ENCODE peak calls at places on chromosome 4, in eight cellular contexts. M is WTC11, X is neural crest cell, C is GM23338, I is foreskin fibroblast, G is thyroid gland, H is lung, T is GM13976. U is an unnamed sample.

GRCh38 chr4:8146158-8146557 is 12.5 kb downstream of the ABLIM2 start:
- DNase-seq in H (no peak), G (no peak), M (no peak), C (no peak), I (no peak), T (no peak), X (no peak), U (no peak)

GRCh38 chr4:1600211-1600780 is 83.8 kb downstream of the FAM53A start:
- DNase-seq in X (no peak), C (no peak), I (no peak), H (no peak), M (no peak), G (no peak), T (no peak), U (no peak)

GRCh38 chr4:105996845-105997244 is 101.6 kb downstream of the NPNT start:
- DNase-seq in C (no peak), I (no peak), H (no peak), G (no peak), T (no peak), X (no peak), M (no peak), U (no peak)

GRCh38 chr4:71009796-71010588 is 16.5 kb downstream of the DCK start:
- DNase-seq in X (no peak), H (no peak), I (no peak), M (no peak), G (no peak), C (peak; percentile 77), T (peak; percentile 57), U (no peak)

GRCh38 chr4:154064244-154064643 is 275.4 kb upstream of the SFRP2 start:
- DNase-seq in C (peak; percentile 52), T (no peak), M (peak; percentile 13), I (no peak), X (no peak), H (no peak), G (no peak), U (no peak)

GRCh38 chr4:110619401-110620247 is 3.3 kb downstream of the PITX2 start:
- DNase-seq in X (peak; percentile 26), C (peak; percentile 82), H (no peak), T (no peak), I (no peak), M (peak; percentile 63), G (no peak), U (peak; percentile 59)

GRCh38 chr4:28709821-28710330 is 1849.2 kb downstream of the STIM2 start:
- DNase-seq in H (no peak), T (no peak), M (no peak), G (no peak), I (no peak), X (no peak), C (no peak), U (peak; percentile 18)

GRCh38 chr4:4267981-4268380 is 20.0 kb upstream of the TMEM128 start:
- DNase-seq in C (no peak), I (no peak), T (no peak), X (no peak), G (no peak), H (no peak), M (no peak), U (no peak)

GRCh38 chr4:27666943-27667342 is 806.3 kb downstream of the STIM2 start:
- DNase-seq in H (no peak), M (peak; percentile 20), T (no peak), I (no peak), X (no peak), G (no peak), C (peak; percentile 55), U (peak; percentile 3)

GRCh38 chr4:75545526-75545925 is 10.3 kb upstream of the ODAPH start:
- DNase-seq in X (no peak), I (peak; percentile 1), M (no peak), G (no peak), C (no peak), T (no peak), H (no peak), U (no peak)

GRCh38 chr4:2868840-2869487 is 25.3 kb downstream of the ADD1 start:
- DNase-seq in H (no peak), C (no peak), I (no peak), X (no peak), G (no peak), T (no peak), M (no peak), U (no peak)

GRCh38 chr4:124318292-124318691 is 394.2 kb downstream of the ANKRD50 start:
- DNase-seq in G (no peak), X (no peak), T (no peak), M (no peak), H (no peak), I (no peak), C (no peak), U (no peak)

GRCh38 chr4:174686826-174687225 is 142.2 kb downstream of the GLRA3 start:
- DNase-seq in G (no peak), I (no peak), M (no peak), C (no peak), H (no peak), X (no peak), T (no peak), U (no peak)

GRCh38 chr4:145694929-145695328 is 15.0 kb downstream of the C4orf51 start:
- DNase-seq in G (no peak), X (no peak), I (no peak), T (no peak), M (no peak), H (no peak), C (no peak), U (no peak)

GRCh38 chr4:793109-793861 is 32.6 kb downstream of the CPLX1 start:
- DNase-seq in C (no peak), I (no peak), H (no peak), G (no peak), T (no peak), X (no peak), M (no peak), U (no peak)

GRCh38 chr4:48093949-48094550 is 40.0 kb downstream of the TXK start:
- DNase-seq in H (no peak), M (no peak), C (peak; percentile 18), T (no peak), I (peak; percentile 43), X (no peak), G (no peak), U (peak; percentile 88)

GRCh38 chr4:52833941-52834525 is 28.1 kb upstream of the RASL11B start:
- DNase-seq in H (no peak), I (no peak), C (peak; percentile 41), M (no peak), X (no peak), G (no peak), T (no peak), U (peak; percentile 66)

GRCh38 chr4:185625503-185625902 is 90.2 kb upstream of the PDLIM3 start:
- DNase-seq in H (no peak), M (no peak), T (no peak), C (no peak), X (no peak), I (no peak), G (no peak), U (no peak)

GRCh38 chr4:3340703-3341088 is 47.9 kb downstream of the RGS12 start:
- DNase-seq in I (no peak), H (peak; percentile 81), X (no peak), M (no peak), T (no peak), C (no peak), G (peak; percentile 98), U (no peak)

GRCh38 chr4:124710253-124710849 is 2.2 kb downstream of the ANKRD50 start:
- DNase-seq in C (no peak), X (no peak), I (no peak), T (no peak), G (no peak), H (no peak), M (no peak), U (no peak)

GRCh38 chr4:139764686-139765085 is 99.1 kb downstream of the MGST2 start:
- DNase-seq in H (no peak), G (peak; percentile 68), T (no peak), X (no peak), C (no peak), M (no peak), I (no peak), U (no peak)
- TF ChIP-seq CTCF in H (no peak), G (no peak), T (no peak), X (no peak), C (no peak), M (no peak), I (no peak), U (no peak)

DNA sequence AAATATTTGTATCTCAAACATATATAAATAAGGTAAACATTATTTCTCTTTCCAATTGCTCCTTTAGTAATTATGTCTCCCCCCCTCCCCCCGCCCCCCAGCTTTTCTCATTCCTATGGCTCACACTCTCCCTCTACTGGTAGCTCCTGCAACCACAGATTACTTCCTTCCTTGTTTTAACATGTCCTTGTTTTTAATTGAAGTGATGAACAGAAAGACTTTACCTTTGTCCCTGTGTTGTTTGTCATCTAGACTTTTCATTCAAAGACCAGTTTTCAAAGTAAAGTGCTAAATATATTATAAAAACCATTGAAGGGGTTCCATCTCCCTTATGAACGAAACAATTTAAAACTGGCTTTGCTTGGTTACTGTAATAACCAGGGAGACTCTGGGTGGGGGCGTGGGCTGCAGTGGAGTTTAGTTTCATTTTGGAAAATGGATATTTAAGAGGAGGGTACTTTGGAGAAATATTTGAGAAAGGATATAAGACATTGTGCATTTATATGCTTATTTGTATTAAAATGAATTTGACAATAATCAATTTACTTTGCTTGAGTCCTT is 352.9 kb downstream of the RAPGEF2 start:
- DNase-seq in G (peak; percentile 11), H (no peak), M (peak; percentile 16), T (peak; percentile 43), C (peak; percentile 74), I (no peak), X (peak; percentile 35), U (peak; percentile 34)
- TF ChIP-seq CTCF in G (no peak), H (no peak), M (peak; percentile 48), T (peak; percentile 44), C (peak; percentile 73), I (peak; percentile 91), X (peak; percentile 72), U (peak; percentile 76)

DNA sequence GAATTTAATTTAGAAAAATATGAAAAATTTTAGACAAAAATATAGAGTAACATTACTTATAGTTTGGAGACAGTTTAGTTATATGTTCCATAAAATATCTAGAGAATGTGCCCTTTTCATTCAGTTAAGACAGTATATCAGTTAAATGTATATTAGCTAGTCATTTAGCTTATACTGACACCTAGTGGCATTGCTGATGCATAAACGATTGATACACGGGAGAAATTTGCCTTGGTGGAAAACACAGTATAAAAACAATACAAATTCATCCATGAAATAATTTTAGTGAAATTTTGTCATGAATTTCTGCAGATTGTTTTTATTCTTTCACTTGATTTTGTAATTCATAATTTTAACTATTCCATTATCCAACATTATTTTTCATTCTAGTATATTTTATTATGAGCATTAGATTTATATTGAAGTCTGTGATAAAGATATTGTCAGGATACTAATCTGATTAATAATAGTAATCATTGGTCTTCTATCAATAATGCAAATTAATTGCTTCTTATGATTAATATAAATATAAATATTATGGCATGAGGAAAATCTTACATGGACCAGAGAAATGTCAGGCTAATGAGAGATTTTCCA is 219.0 kb downstream of the TLL1 start:
- DNase-seq in I (peak; percentile 7), M (no peak), X (no peak), G (no peak), C (peak; percentile 54), T (peak; percentile 3), H (no peak), U (peak; percentile 25)
- TF ChIP-seq CTCF in I (peak; percentile 56), M (peak; percentile 55), X (peak; percentile 88), G (peak; percentile 52), C (peak; percentile 63), T (peak; percentile 31), H (no peak), U (peak; percentile 88)

DNA sequence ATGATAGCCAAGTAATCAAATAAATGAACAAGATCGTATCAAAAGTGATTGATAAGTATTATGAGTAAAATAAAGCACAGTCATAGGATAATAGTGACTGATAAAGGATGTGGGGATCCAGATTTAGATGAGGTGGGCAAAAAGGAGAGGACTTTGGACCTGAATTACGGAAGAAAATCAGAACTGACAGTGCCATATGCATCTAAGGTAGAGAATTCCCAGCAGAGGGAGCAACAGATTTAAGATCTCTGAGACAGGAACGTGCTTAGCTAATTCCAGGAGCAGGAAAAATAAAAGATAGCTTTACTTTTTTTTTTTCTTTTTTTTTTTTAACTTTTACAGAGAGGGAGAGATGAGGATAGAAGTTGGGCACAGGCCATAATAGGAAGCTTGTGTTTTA is 189.9 kb downstream of the NWD2 start:
- DNase-seq in T (no peak), H (no peak), I (no peak), C (peak; percentile 40), X (no peak), M (no peak), G (no peak), U (no peak)
- TF ChIP-seq CTCF in T (no peak), H (no peak), I (no peak), C (peak; percentile 45), X (peak; percentile 44), M (no peak), G (no peak), U (peak; percentile 55)

U was measured in foreskin keratinocyte.